ENCODE peak calls at places on chromosomes 4 and X, in six cellular contexts. L is IMR-90, F is H9, A is neuronal stem cell, C is H1, R is trophoblast cell. N is an unnamed sample.

GRCh38 chrX:132059973-132060540 is 37.0 kb downstream of the STK26 start:
- DNase-seq in C (no peak), F (no peak), A (no peak), R (no peak), L (no peak), N (peak; percentile 13)

GRCh38 chr4:15118281-15118680 is 116.0 kb downstream of the CPEB2 start:
- DNase-seq in C (no peak), A (no peak), R (no peak), L (no peak), F (no peak), N (no peak)

GRCh38 chr4:77007358-77008230 is 58.0 kb downstream of the SEPTIN11 start:
- DNase-seq in C (no peak), L (peak; percentile 83), F (no peak), A (no peak), R (no peak), N (peak; percentile 87)

GRCh38 chr4:15410750-15411149 is 17.1 kb upstream of the C1QTNF7 start:
- DNase-seq in L (no peak), R (no peak), C (no peak), F (no peak), A (no peak), N (peak; percentile 79)

GRCh38 chrX:9493936-9494335 is 29.1 kb downstream of the TBL1X start:
- DNase-seq in R (no peak), C (no peak), A (no peak), L (no peak), F (no peak), N (no peak)

GRCh38 chr4:40283968-40284367 is 51.2 kb upstream of the CHRNA9 start:
- DNase-seq in C (no peak), R (peak; percentile 94), A (no peak), L (no peak), F (no peak), N (no peak)

GRCh38 chr4:16725252-16725651 is 173.2 kb downstream of the LDB2 start:
- DNase-seq in L (no peak), R (no peak), F (no peak), C (no peak), A (no peak), N (no peak)

GRCh38 chr4:17544205-17544604 is 29.2 kb downstream of the CLRN2 start:
- DNase-seq in L (no peak), F (peak; percentile 41), C (peak; percentile 25), A (no peak), R (peak; percentile 18), N (peak; percentile 42)

GRCh38 chr4:128512767-128513322 is 225.2 kb upstream of the PGRMC2 start:
- DNase-seq in F (no peak), C (no peak), R (no peak), A (no peak), L (no peak), N (peak; percentile 32)

GRCh38 chrX:49064303-49064702 is 5.5 kb downstream of the CCDC120 start:
- DNase-seq in C (no peak), L (no peak), R (no peak), A (no peak), F (no peak), N (no peak)

GRCh38 chr4:102641796-102642195 is 119.0 kb downstream of the MANBA start:
- DNase-seq in R (no peak), C (no peak), F (no peak), L (no peak), A (no peak), N (no peak)

GRCh38 chr4:137267024-137267423 is 265.3 kb downstream of the PCDH18 start:
- DNase-seq in F (no peak), A (no peak), L (peak; percentile 38), R (no peak), C (no peak), N (no peak)

GRCh38 chrX:124534530-124534929 is 188.2 kb downstream of the SH2D1A start:
- DNase-seq in F (peak; percentile 31), C (no peak), A (no peak), L (no peak), R (no peak), N (no peak)

GRCh38 chrX:134957836-134958235 is 33.0 kb upstream of the SMIM10 start:
- DNase-seq in L (no peak), A (no peak), F (no peak), C (no peak), R (no peak), N (no peak)

DNA sequence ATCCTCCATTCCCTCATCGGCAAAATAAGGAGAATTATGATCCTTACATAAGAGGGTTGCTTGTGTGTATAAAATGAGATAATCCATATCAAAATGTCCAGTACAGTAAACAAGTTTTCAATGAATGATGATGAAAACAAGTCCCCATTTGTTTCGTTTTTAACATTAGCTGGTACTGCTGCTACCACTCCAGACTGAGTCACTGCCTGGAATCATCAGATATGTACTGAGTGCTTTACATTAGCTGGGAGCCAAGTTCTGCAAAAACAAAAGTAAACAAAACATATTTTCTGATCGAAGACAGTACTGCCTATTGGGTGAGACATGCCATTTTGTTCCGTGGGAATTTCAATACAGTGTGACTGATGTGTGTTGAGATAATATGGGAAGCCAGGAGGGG is 123.2 kb upstream of the IGFBP7 start:
- DNase-seq in C (no peak), A (no peak), F (no peak), L (peak; percentile 28), R (no peak), N (peak; percentile 82)
- H3K14ac ChIP-seq in C (no peak overlapping the region), A (no peak overlapping the region), F (no peak overlapping the region), L (no peak overlapping the region), R (no peak overlapping the region), N (no peak overlapping the region)

GRCh38 chr4:6938237-6938636 is 28.6 kb downstream of the TBC1D14 start:
- DNase-seq in R (no peak), F (no peak), L (no peak), C (no peak), A (no peak), N (no peak)

GRCh38 chr4:6941796-6942195 is 32.2 kb downstream of the TBC1D14 start:
- DNase-seq in A (no peak), F (no peak), L (no peak), R (no peak), C (no peak), N (no peak)

GRCh38 chr4:6938758-6939201 is 29.2 kb downstream of the TBC1D14 start:
- DNase-seq in L (no peak), F (no peak), A (no peak), R (no peak), C (no peak), N (no peak)

GRCh38 chr4:6940744-6941137 is 31.1 kb downstream of the TBC1D14 start:
- DNase-seq in A (no peak), L (no peak), C (no peak), R (no peak), F (no peak), N (no peak)

DNA sequence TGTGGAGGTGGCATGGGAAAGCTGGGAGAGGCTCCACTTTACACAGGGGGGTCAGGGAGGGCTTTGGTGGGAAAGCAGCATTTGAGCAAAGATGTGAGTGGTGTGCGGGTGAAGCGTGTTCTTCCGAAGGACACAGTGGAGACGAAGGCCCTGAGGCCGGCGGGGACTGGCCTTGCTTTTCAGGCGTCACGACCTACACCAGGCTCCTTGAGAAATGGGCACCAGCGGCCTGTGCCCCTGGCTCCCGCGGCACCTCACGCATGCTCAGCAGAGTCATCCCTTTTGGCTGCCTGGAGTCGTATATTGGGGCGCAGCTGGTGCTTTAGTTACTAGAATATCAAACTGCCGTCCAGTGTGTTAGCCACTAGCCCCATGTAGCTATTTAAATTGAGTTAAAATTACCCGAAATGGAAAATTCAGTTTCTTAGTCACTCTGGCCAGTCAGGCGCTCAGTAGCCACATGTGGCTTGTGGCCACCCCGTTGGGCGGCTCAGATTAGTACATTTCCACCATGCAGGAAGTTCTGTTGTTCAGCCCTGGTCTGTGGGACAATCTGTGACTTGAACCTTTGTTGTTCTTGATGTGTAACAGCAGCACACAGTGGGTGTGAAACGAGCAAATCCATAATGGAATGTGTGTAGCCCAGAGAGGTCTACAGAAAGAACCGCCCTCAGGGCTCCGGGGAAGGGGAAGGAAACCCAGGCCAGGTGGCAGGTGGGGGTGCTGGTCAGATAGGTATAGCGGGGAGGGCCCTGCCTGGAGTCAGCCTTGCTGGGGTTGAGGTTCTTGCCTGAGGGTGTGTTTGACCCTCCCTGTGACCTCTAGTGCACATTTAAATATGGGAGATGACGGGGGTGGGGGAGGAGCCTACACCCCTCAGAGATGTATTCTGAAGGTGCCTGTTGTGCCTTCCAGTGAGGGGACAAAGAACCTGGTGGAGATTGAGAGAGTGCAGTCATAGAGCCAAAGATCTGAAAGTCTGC is 30.4 kb downstream of the TBC1D14 start:
- DNase-seq in R (no peak), F (no peak), L (no peak), A (no peak), C (no peak), N (no peak)
- H3K14ac ChIP-seq in R (peak overlapping the region; percentile 46), F (peak overlapping the region; percentile 19), L (peak overlapping the region; percentile 94), A (no peak overlapping the region), C (no peak overlapping the region), N (no peak overlapping the region)

GRCh38 chrX:139554367-139554766 is 23.8 kb downstream of the F9 start:
- DNase-seq in F (no peak), C (no peak), L (no peak), A (no peak), R (no peak), N (no peak)
- H3K14ac ChIP-seq in F (no peak overlapping the region), C (no peak overlapping the region), L (no peak overlapping the region), A (no peak overlapping the region), R (no peak overlapping the region), N (no peak overlapping the region)

DNA sequence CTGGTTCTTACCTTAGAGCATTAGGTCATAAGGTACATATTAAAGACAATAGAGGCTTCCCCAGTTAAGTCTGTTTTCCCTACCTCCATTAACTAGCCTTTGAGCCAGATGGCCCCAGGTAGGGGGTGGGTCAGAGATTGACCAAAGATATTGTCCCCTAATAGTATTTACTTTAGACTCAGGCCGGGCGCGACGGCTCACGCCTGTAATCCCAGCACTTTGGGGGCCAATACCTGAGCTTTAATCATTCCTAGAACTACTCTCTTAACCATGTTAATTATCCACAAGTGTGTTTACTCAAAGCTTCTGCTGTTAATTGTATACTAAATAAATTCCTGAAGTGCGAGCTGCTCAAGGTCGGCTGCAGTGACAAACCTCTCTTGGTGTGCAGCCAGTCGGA is 28.0 kb upstream of the AMBN start:
- DNase-seq in F (no peak), A (no peak), L (no peak), C (no peak), R (no peak), N (no peak)
- H3K14ac ChIP-seq in F (no peak overlapping the region), A (no peak overlapping the region), L (no peak overlapping the region), C (no peak overlapping the region), R (no peak overlapping the region), N (no peak overlapping the region)

GRCh38 chrX:80016182-80016581 is 1.6 kb downstream of the TBX22 start:
- DNase-seq in F (no peak), A (no peak), L (no peak), R (no peak), C (no peak), N (no peak)
- H3K14ac ChIP-seq in F (no peak overlapping the region), A (no peak overlapping the region), L (no peak overlapping the region), R (no peak overlapping the region), C (no peak overlapping the region), N (no peak overlapping the region)

DNA sequence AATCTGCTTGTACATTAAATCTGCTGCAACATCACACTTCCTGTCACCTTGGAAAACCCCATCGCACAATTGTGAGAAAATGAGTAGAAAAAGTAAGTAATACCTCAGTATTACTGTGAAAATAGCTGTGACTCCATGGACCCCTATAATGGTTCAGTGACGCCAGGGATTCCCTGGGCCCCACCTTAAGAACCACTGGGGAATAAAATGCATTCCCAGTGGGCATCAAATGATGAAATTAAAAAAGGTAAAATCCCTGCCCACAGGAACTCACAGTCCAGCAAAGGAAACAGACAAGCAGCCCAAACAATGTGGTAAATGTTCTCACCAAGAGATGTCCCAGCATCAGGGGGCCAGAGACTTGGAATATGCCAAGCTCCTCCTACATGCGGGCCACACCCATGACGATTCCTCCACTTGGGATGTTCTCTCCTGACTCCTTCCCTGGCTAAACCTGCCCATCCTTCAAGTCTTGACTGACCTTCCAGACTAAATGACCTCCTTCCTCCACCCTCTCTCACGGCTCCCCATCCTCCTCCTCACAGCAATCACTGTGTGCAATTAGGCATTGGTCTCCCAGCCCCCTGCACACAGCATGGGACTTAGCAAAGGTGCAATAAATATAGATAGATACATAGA is 2.6 kb downstream of the EVC2 start:
- DNase-seq in A (no peak), L (no peak), R (peak; percentile 31), F (no peak), C (no peak), N (no peak)
- H3K14ac ChIP-seq in A (no peak overlapping the region), L (no peak overlapping the region), R (no peak overlapping the region), F (no peak overlapping the region), C (no peak overlapping the region), N (no peak overlapping the region)

N was measured in mesenchymal stem cell.